ENCODE peak calls at places on chromosomes 16 and 17, in five cellular contexts. One of them, this sample, is unnamed.

GRCh38 chr17:55171634-55172328 is 93.0 kb upstream of the HLF start:
- DNase-seq in HCT116: no peak
- DNase-seq in hepatocyte: no peak
- DNase-seq in GM23248: no peak
- DNase-seq in neural progenitor cell: no peak
- DNase-seq in this sample: no peak

GRCh38 chr16:47008174-47008573 is 34.7 kb upstream of the DNAJA2 start:
- DNase-seq in HCT116: no peak
- DNase-seq in hepatocyte: no peak
- DNase-seq in GM23248: peak
- DNase-seq in neural progenitor cell: no peak
- DNase-seq in this sample: no peak

GRCh38 chr16:3646348-3646920 is 8.1 kb upstream of the DNASE1 start:
- DNase-seq in HCT116: peak
- DNase-seq in hepatocyte: peak
- DNase-seq in GM23248: no peak
- DNase-seq in neural progenitor cell: no peak
- DNase-seq in this sample: no peak

GRCh38 chr17:37212184-37212583 is 163.6 kb upstream of the C17orf78 start:
- DNase-seq in HCT116: no peak
- DNase-seq in hepatocyte: no peak
- DNase-seq in GM23248: peak
- DNase-seq in neural progenitor cell: peak
- DNase-seq in this sample: no peak

GRCh38 chr17:48125829-48126612 is 18.5 kb downstream of the SNX11 start:
- DNase-seq in HCT116: no peak
- DNase-seq in hepatocyte: no peak
- DNase-seq in GM23248: no peak
- DNase-seq in neural progenitor cell: no peak
- DNase-seq in this sample: peak

GRCh38 chr16:80024443-80024842 is 423.9 kb upstream of the MAF start:
- DNase-seq in HCT116: no peak
- DNase-seq in hepatocyte: no peak
- DNase-seq in GM23248: no peak
- DNase-seq in neural progenitor cell: no peak
- DNase-seq in this sample: no peak

GRCh38 chr16:11956558-11956957 is 8.5 kb upstream of the TNFRSF17 start:
- DNase-seq in HCT116: no peak
- DNase-seq in hepatocyte: no peak
- DNase-seq in GM23248: peak
- DNase-seq in neural progenitor cell: no peak
- DNase-seq in this sample: no peak

GRCh38 chr16:11612110-11612981 is 25.6 kb upstream of the LITAF start:
- DNase-seq in HCT116: peak
- DNase-seq in hepatocyte: peak
- DNase-seq in GM23248: no peak
- DNase-seq in neural progenitor cell: no peak
- DNase-seq in this sample: no peak

GRCh38 chr16:4271176-4272113 is 1.4 kb downstream of the TFAP4 start:
- DNase-seq in HCT116: peak
- DNase-seq in hepatocyte: peak
- DNase-seq in GM23248: peak
- DNase-seq in neural progenitor cell: peak
- DNase-seq in this sample: peak

GRCh38 chr17:18323007-18323406 is 7.9 kb downstream of the SMCR8 start:
- DNase-seq in HCT116: no peak
- DNase-seq in hepatocyte: no peak
- DNase-seq in GM23248: peak
- DNase-seq in neural progenitor cell: no peak
- DNase-seq in this sample: no peak

GRCh38 chr16:4877298-4877685 is 30.0 kb downstream of the UBN1 start:
- DNase-seq in HCT116: no peak
- DNase-seq in hepatocyte: no peak
- DNase-seq in GM23248: no peak
- DNase-seq in neural progenitor cell: no peak
- DNase-seq in this sample: no peak

GRCh38 chr17:58447039-58447975 is 30.0 kb upstream of the RNF43 start:
- DNase-seq in HCT116: peak
- DNase-seq in hepatocyte: peak
- DNase-seq in GM23248: peak
- DNase-seq in neural progenitor cell: peak
- DNase-seq in this sample: peak

GRCh38 chr17:41814195-41814594 is 1.4 kb downstream of the FKBP10 start:
- DNase-seq in HCT116: no peak
- DNase-seq in hepatocyte: no peak
- DNase-seq in GM23248: peak
- DNase-seq in neural progenitor cell: no peak
- DNase-seq in this sample: no peak

GRCh38 chr16:1863681-1864460 is 8.1 kb downstream of the MEIOB start:
- DNase-seq in HCT116: peak
- DNase-seq in hepatocyte: peak
- DNase-seq in GM23248: peak
- DNase-seq in neural progenitor cell: peak
- DNase-seq in this sample: peak

GRCh38 chr17:36183001-36183810 is 6.8 kb upstream of the TBC1D3B start:
- DNase-seq in HCT116: peak
- DNase-seq in hepatocyte: peak
- DNase-seq in GM23248: peak
- DNase-seq in neural progenitor cell: peak
- DNase-seq in this sample: peak

GRCh38 chr17:68398731-68399637 is 58.3 kb downstream of the WIPI1 start:
- DNase-seq in HCT116: peak
- DNase-seq in hepatocyte: peak
- DNase-seq in GM23248: peak
- DNase-seq in neural progenitor cell: peak
- DNase-seq in this sample: peak

GRCh38 chr17:79097226-79098055 is 22.8 kb downstream of the ENGASE start:
- DNase-seq in HCT116: no peak
- DNase-seq in hepatocyte: no peak
- DNase-seq in GM23248: no peak
- DNase-seq in neural progenitor cell: peak
- DNase-seq in this sample: peak

GRCh38 chr17:7856081-7856791 is 1.1 kb downstream of the NAA38 start:
- DNase-seq in HCT116: no peak
- DNase-seq in hepatocyte: peak
- DNase-seq in GM23248: peak
- DNase-seq in neural progenitor cell: peak
- DNase-seq in this sample: peak

GRCh38 chr17:7854078-7854777 is 638 bp upstream of the TMEM88 start:
- DNase-seq in HCT116: no peak
- DNase-seq in hepatocyte: peak
- DNase-seq in GM23248: no peak
- DNase-seq in neural progenitor cell: peak
- DNase-seq in this sample: no peak

GRCh38 chr17:7855643-7856080 is 796 bp downstream of the TMEM88 start:
- DNase-seq in HCT116: no peak
- DNase-seq in hepatocyte: no peak
- DNase-seq in GM23248: no peak
- DNase-seq in neural progenitor cell: no peak
- DNase-seq in this sample: no peak

GRCh38 chr17:7853693-7854043 is 1.2 kb upstream of the TMEM88 start:
- DNase-seq in HCT116: no peak
- DNase-seq in hepatocyte: peak
- DNase-seq in GM23248: no peak
- DNase-seq in neural progenitor cell: peak
- DNase-seq in this sample: no peak

GRCh38 chr17:7854851-7855642 is at the start of gene TMEM88:
- DNase-seq in HCT116: no peak
- DNase-seq in hepatocyte: peak
- DNase-seq in GM23248: peak
- DNase-seq in neural progenitor cell: peak
- DNase-seq in this sample: no peak
- TF ChIP-seq EZH2phosphoT487 in HCT116: no peak
- TF ChIP-seq EZH2phosphoT487 in hepatocyte: no peak
- TF ChIP-seq EZH2phosphoT487 in GM23248: no peak
- TF ChIP-seq EZH2phosphoT487 in neural progenitor cell: no peak
- TF ChIP-seq EZH2phosphoT487 in this sample: no peak

GRCh38 chr16:23072084-23072599 is 77.1 kb downstream of the USP31 start:
- DNase-seq in HCT116: no peak
- DNase-seq in hepatocyte: no peak
- DNase-seq in GM23248: peak
- DNase-seq in neural progenitor cell: no peak
- DNase-seq in this sample: peak
- TF ChIP-seq EZH2phosphoT487 in HCT116: no peak
- TF ChIP-seq EZH2phosphoT487 in hepatocyte: no peak
- TF ChIP-seq EZH2phosphoT487 in GM23248: no peak
- TF ChIP-seq EZH2phosphoT487 in neural progenitor cell: no peak
- TF ChIP-seq EZH2phosphoT487 in this sample: no peak

DNA sequence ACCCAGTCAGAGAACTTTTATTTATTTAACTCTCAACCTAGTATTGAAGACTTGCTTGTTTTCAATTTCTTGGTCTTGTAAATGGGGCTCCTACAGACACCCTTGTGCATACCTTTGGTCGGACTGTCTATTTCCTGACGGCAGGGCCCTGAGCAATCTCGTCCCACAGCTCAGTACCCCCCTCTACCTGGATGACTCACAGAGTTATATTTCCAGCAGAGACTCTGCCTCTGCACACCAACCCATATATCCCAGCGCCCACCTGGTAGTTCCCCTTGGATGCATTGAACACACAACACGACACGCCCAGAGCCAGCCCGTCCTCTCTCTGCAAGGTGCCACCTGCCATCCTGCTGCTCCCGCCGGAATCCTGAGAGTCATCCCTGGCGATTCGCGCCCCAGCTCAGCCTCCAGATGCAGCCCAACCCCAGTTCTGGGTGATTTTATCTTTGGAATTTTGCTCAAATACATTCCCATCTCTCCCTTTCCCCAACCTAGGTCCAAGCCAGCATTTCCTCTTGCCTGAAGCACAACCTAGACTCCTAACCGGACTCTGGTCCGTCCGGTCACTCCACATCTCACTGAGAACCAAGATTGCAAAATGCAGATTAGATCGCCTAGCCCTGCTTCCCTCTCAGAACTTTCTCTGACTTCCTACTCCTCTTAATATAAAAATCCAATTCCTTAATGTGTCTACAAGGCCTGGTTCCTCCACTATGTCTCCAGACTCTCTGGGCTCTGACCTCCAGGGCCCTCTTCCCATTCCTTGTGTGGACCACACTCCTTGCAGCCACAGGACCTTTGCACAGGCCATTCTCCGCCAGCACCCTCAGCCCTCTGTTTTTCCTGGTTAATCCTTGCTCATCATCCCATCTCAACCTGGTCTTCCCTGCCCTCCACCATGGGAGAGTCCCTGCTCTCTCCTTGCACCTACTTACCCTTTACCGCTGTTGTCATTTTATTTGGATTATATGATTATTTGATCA is 129.2 kb downstream of the SEC14L1 start:
- DNase-seq in HCT116: no peak
- DNase-seq in hepatocyte: peak
- DNase-seq in GM23248: no peak
- DNase-seq in neural progenitor cell: no peak
- DNase-seq in this sample: no peak
- TF ChIP-seq EZH2phosphoT487 in HCT116: no peak
- TF ChIP-seq EZH2phosphoT487 in hepatocyte: no peak
- TF ChIP-seq EZH2phosphoT487 in GM23248: no peak
- TF ChIP-seq EZH2phosphoT487 in neural progenitor cell: no peak
- TF ChIP-seq EZH2phosphoT487 in this sample: no peak

GRCh38 chr17:82985973-82986372 is 93.4 kb upstream of the METRNL start:
- DNase-seq in HCT116: no peak
- DNase-seq in hepatocyte: peak
- DNase-seq in GM23248: peak
- DNase-seq in neural progenitor cell: peak
- DNase-seq in this sample: peak
- TF ChIP-seq EZH2phosphoT487 in HCT116: no peak
- TF ChIP-seq EZH2phosphoT487 in hepatocyte: no peak
- TF ChIP-seq EZH2phosphoT487 in GM23248: no peak
- TF ChIP-seq EZH2phosphoT487 in neural progenitor cell: no peak
- TF ChIP-seq EZH2phosphoT487 in this sample: no peak

This sample was measured in SK-N-SH.